ENCODE peak calls at places on chromosomes 16 and 17, in four cellular contexts. N is IMR-90, Y is cardiac fibroblast, K is astrocyte of the spinal cord. Z is an unnamed sample.

GRCh38 chr17:4947411-4948165 is 742 bp downstream of the PFN1 start:
- DNase-seq in Y (peak; percentile 56), N (peak; percentile 53), K (peak; percentile 57), Z (peak; percentile 40)

GRCh38 chr16:17448640-17449638 is 21.8 kb downstream of the XYLT1 start:
- DNase-seq in K (no peak), N (no peak), Y (no peak), Z (no peak)

GRCh38 chr16:51431517-51432241 is 280.6 kb upstream of the SALL1 start:
- DNase-seq in Y (peak; percentile 88), K (peak; percentile 98), N (peak; percentile 99), Z (peak; percentile 99)

GRCh38 chr16:74730049-74730683 is 29.5 kb upstream of the MLKL start:
- DNase-seq in Y (no peak), K (no peak), N (no peak), Z (no peak)

GRCh38 chr16:12600116-12600515 is 203.6 kb downstream of the CPPED1 start:
- DNase-seq in K (no peak), Y (no peak), N (no peak), Z (no peak)

GRCh38 chr17:28363776-28364650 is 986 bp downstream of the SEBOX start:
- DNase-seq in N (no peak), Y (no peak), K (no peak), Z (no peak)

GRCh38 chr17:10357768-10358167 is 15.0 kb downstream of the MYH13 start:
- DNase-seq in Y (no peak), N (no peak), K (no peak), Z (no peak)

GRCh38 chr17:4533522-4534502 is 21.4 kb downstream of the MYBBP1A start:
- DNase-seq in Y (no peak), K (no peak), N (no peak), Z (no peak)

GRCh38 chr16:77780378-77780837 is 8.0 kb upstream of the VAT1L start:
- DNase-seq in N (peak; percentile 98), Y (peak; percentile 49), K (peak; percentile 92), Z (peak; percentile 86)

GRCh38 chr16:11201498-11202259 is 54.3 kb downstream of the SOCS1 start:
- DNase-seq in K (peak; percentile 70), N (peak; percentile 93), Y (peak; percentile 67), Z (peak; percentile 72)

GRCh38 chr17:39114744-39115534 is 36.5 kb downstream of the PLXDC1 start:
- DNase-seq in K (no peak), Y (peak; percentile 40), N (peak; percentile 62), Z (peak; percentile 69)

GRCh38 chr17:74738051-74738996 is 1.3 kb downstream of the RAB37 start:
- DNase-seq in N (no peak), Y (peak; percentile 53), K (no peak), Z (no peak)

GRCh38 chr17:72877348-72877747 is 215.1 kb downstream of the SLC39A11 start:
- DNase-seq in N (no peak), Y (no peak), K (no peak), Z (no peak)

GRCh38 chr17:416293-417206 is 63.9 kb upstream of the RPH3AL start:
- DNase-seq in K (no peak), N (no peak), Y (no peak), Z (no peak)

GRCh38 chr17:57107498-57108101 is 22.6 kb downstream of the AKAP1 start:
- DNase-seq in K (peak; percentile 65), N (peak; percentile 42), Y (no peak), Z (no peak)

GRCh38 chr17:4364622-4365041 is 1.8 kb downstream of the UBE2G1 start:
- DNase-seq in N (no peak), Y (no peak), K (no peak), Z (no peak)

DNA sequence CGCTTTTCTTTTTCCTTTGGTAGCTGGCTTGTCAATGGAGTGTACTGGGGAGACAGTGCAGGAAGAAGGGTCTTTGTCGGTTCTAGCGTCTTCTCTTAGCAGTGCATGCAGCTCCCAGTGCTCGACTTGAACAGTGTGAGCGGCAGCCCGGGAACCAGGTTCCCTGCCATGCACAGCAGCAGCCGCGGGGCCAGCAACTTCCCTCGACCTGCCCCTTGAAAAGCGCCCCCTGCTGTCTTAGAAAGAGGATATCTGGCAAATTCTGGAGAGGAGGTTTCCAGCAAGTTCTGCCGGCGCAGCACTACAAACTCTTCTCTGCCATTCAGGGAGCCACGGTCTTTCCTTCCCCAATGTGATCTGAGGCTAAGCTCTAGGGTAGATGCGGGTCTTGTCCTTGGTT is 451.5 kb downstream of the PMP22 start:
- DNase-seq in N (no peak), Y (peak; percentile 22), K (no peak), Z (no peak)
- TF ChIP-seq CTCF in N (no peak), Y (no peak), K (no peak), Z (peak; percentile 12)

DNA sequence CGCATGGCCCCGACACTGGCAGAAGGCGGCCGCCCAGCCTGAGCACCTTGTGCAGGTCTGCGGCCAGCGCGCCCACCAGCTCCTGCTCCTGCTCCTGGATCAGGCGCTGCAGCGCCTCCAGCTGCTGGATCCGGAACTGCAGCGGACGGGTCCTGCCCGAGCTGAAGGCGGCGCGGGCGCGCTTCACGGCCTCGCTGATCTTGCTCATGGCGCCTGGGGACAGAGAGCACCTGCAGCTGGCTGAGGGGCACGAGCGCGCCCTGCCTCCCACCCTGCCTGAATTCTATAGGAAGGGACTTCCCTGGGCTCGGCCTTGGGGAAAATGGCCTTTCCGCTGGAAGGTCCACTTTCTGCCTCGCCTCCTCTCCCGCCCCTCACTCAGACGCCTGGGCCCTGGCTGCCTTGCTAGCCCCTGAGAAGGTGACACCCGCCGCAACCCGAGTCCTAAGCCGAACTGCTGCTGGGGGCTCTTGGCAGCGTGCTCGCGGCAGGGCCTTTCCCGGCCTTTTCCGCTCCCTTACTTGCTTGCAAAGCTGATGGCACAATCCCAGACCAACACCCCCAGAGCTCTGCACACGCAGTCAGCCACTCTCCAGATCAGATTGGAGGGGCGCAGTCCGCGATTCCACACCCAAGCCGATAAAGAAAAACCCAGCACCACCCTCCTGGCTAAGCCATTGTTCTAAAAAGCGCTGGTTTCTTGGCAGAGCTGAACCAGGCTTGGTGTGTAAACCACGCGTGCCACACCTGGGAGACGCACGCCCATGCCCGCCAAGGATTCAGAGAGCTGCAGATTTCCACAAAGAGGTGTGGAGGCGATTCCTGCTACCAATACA is 3.0 kb downstream of the ALDH3A1 start:
- DNase-seq in Y (peak; percentile 82), K (peak; percentile 73), N (peak; percentile 55), Z (peak; percentile 49)
- H3K4me3 ChIP-seq in Y (peak overlapping the region; percentile 24), K (no peak overlapping the region), N (no peak overlapping the region), Z (peak overlapping the region; percentile 29)

GRCh38 chr16:9874233-9874632 is 308.0 kb downstream of the GRIN2A start:
- DNase-seq in N (no peak), Y (no peak), K (no peak), Z (no peak)

GRCh38 chr16:9870962-9871361 is 311.3 kb downstream of the GRIN2A start:
- DNase-seq in Y (no peak), K (no peak), N (no peak), Z (no peak)

GRCh38 chr16:9867176-9867575 is 315.1 kb downstream of the GRIN2A start:
- DNase-seq in K (no peak), Y (no peak), N (no peak), Z (no peak)

GRCh38 chr16:9869776-9870175 is 312.5 kb downstream of the GRIN2A start:
- DNase-seq in Y (no peak), N (no peak), K (no peak), Z (no peak)

DNA sequence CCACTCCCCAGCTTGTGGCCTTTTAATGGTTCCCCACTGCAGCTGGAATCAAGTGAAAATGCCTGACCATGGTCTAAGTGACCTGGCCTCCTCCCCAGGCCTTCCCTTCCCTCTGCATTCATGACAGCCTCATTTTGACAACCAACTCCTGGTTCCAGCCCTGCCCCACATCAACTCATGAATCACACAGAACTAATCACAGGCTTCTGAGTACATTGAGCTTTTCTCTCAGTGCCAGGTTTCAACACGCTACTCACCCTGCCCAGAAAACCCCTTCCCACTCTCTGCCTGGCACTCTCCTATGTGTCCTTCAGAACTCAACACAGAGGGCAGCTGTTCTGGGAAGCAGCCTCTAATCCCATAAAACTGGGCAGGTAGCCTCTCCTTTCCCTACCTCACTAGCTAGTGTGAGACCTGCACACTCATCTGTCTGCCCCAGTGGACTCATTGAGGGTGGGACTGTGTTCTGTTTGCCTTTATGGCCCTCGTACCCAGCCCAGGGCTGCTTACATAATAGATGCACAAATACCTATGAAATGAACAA is 313.6 kb downstream of the GRIN2A start:
- DNase-seq in Y (no peak), N (no peak), K (no peak), Z (no peak)
- TF ChIP-seq CTCF in Y (no peak), N (no peak), K (no peak), Z (no peak)

DNA sequence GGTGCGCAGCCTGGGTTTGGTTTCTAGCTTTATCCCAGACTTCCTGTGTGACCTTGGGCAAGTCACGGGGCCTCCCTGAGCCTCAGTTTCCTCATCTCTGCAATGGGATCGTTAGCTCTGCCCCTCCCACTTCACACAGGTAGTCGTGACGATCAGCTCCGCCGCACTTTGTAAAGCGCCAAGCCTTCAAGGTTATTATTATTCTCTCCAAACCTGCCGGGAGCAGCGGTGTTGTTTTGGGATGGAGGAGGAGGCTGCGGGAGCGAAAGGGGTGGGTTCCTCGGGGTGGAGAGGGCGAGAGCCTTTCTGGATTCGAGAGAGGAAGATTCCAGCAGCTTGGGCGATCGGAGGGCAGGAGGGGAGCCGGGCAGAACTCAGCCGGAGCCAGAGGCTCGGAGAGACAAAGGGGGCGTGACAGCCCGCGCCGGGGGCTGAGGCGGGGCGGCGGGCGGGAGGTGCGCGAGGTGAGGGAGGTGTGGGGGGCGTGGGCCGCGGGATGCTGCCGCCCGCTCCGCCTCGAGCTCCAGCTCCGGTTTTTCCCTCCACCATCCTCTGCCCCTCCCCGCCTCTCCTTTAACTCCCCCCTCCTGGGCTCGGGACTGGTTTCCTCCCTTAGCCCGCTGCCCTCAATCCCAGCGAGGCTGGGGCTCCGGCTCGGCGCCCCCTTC is at the start of gene EFNB3:
- DNase-seq in N (no peak), Y (peak; percentile 61), K (peak; percentile 13), Z (no peak)
- H3K4me3 ChIP-seq in N (peak within 1 kb of the TSS; percentile 36), Y (peak within 1 kb of the TSS; percentile 41), K (peak within 1 kb of the TSS; percentile 33), Z (peak within 1 kb of the TSS; percentile 63)

Z was measured in AG10803.